ENCODE peak calls at places on chromosomes 1 and 21, in seven cellular contexts. P is osteoblast, H is uterus, Z is AG04449, K is cardiac muscle cell, R is tibial nerve, I is astrocyte of the spinal cord. C is an unnamed sample.

GRCh38 chr1:186183970-186184628 is 191.0 kb downstream of the TPR start:
- DNase-seq in P (no peak), H (no peak), Z (no peak), K (no peak), R (no peak), I (peak), C (no peak)

GRCh38 chr1:210293191-210293607 is 35.5 kb upstream of the HHAT start:
- DNase-seq in P (peak), H (peak), Z (no peak), K (no peak), R (peak), I (peak), C (no peak)

GRCh38 chr1:201085902-201086735 is 26.1 kb downstream of the CACNA1S start:
- DNase-seq in P (peak), H (peak), Z (no peak), K (peak), R (peak), I (peak), C (no peak)

GRCh38 chr1:212916395-212917133 is 33.8 kb upstream of the VASH2 start:
- DNase-seq in P (peak), H (peak), Z (no peak), K (no peak), R (no peak), I (peak), C (no peak)

GRCh38 chr1:54200519-54200997 is 591 bp downstream of the MRPL37 start:
- DNase-seq in P (no peak), H (no peak), Z (no peak), K (no peak), R (no peak), I (no peak), C (no peak)

GRCh38 chr1:50564417-50564816 is 141.2 kb upstream of the DMRTA2 start:
- DNase-seq in P (no peak), H (no peak), Z (no peak), K (no peak), R (no peak), I (no peak), C (no peak)

GRCh38 chr1:18434041-18434440 is 46.7 kb upstream of the KLHDC7A start:
- DNase-seq in P (no peak), H (no peak), Z (no peak), K (no peak), R (no peak), I (no peak), C (no peak)

GRCh38 chr1:25590096-25590824 is 26.3 kb upstream of the MAN1C1 start:
- DNase-seq in P (peak), H (no peak), Z (no peak), K (peak), R (peak), I (no peak), C (peak)

GRCh38 chr1:99737016-99737415 is 29.4 kb downstream of the FRRS1 start:
- DNase-seq in P (peak), H (no peak), Z (peak), K (peak), R (peak), I (peak), C (no peak)

GRCh38 chr1:76336951-76337371 is 262.4 kb downstream of the ST6GALNAC3 start:
- DNase-seq in P (peak), H (peak), Z (peak), K (peak), R (peak), I (peak), C (no peak)

GRCh38 chr1:64898107-64898861 is 68.1 kb downstream of the JAK1 start:
- DNase-seq in P (peak), H (peak), Z (peak), K (peak), R (peak), I (peak), C (peak)

GRCh38 chr1:32392358-32392757 is 1.9 kb downstream of the BSDC1 start:
- DNase-seq in P (no peak), H (no peak), Z (no peak), K (no peak), R (no peak), I (no peak), C (no peak)

GRCh38 chr1:167578935-167579521 is 25.5 kb upstream of the CREG1 start:
- DNase-seq in P (no peak), H (no peak), Z (no peak), K (no peak), R (no peak), I (no peak), C (no peak)

GRCh38 chr21:38804617-38805281 is 980 bp upstream of the ETS2 start:
- DNase-seq in P (peak), H (peak), Z (no peak), K (peak), R (peak), I (peak), C (no peak)

GRCh38 chr1:84736445-84736844 is 46.2 kb upstream of the SSX2IP start:
- DNase-seq in P (no peak), H (no peak), Z (no peak), K (no peak), R (no peak), I (no peak), C (no peak)

GRCh38 chr1:219463629-219464028 is 149.3 kb downstream of the ZC3H11B start:
- DNase-seq in P (no peak), H (no peak), Z (no peak), K (no peak), R (peak), I (no peak), C (no peak)

GRCh38 chr1:910311-910880 is 13.3 kb upstream of the SAMD11 start:
- DNase-seq in P (peak), H (peak), Z (no peak), K (no peak), R (no peak), I (no peak), C (no peak)

GRCh38 chr1:78032964-78033796 is 12.6 kb upstream of the GIPC2 start:
- DNase-seq in P (no peak), H (no peak), Z (no peak), K (no peak), R (no peak), I (no peak), C (no peak)

GRCh38 chr1:206769331-206769731 is 1.2 kb upstream of the IL19 start:
- DNase-seq in P (no peak), H (no peak), Z (no peak), K (no peak), R (no peak), I (no peak), C (no peak)

GRCh38 chr1:175870217-175870616 is 126.8 kb upstream of the TNR start:
- DNase-seq in P (no peak), H (no peak), Z (no peak), K (no peak), R (no peak), I (no peak), C (no peak)

GRCh38 chr1:24081190-24081589 is 30.7 kb downstream of the MYOM3 start:
- DNase-seq in P (no peak), H (no peak), Z (no peak), K (no peak), R (no peak), I (no peak), C (no peak)

GRCh38 chr21:29217818-29218252 is 80.9 kb upstream of the BACH1 start:
- DNase-seq in P (peak), H (no peak), Z (peak), K (no peak), R (no peak), I (peak), C (no peak)

GRCh38 chr21:37430184-37430821 is 63.7 kb downstream of the DYRK1A start:
- DNase-seq in P (no peak), H (no peak), Z (no peak), K (no peak), R (no peak), I (no peak), C (peak)

GRCh38 chr1:1163538-1164070 is 10.1 kb upstream of the TTLL10 start:
- DNase-seq in P (no peak), H (no peak), Z (no peak), K (no peak), R (no peak), I (no peak), C (no peak)

GRCh38 chr1:46289134-46289494 is 14.3 kb downstream of the LRRC41 start:
- DNase-seq in P (no peak), H (no peak), Z (no peak), K (no peak), R (no peak), I (no peak), C (no peak)

GRCh38 chr1:80171101-80171500 is 1164.6 kb upstream of the ADGRL4 start:
- DNase-seq in P (no peak), H (no peak), Z (no peak), K (peak), R (no peak), I (peak), C (no peak)

GRCh38 chr1:85278853-85279314 is 2.5 kb upstream of the BCL10 start:
- DNase-seq in P (peak), H (no peak), Z (peak), K (no peak), R (peak), I (peak), C (peak)

GRCh38 chr21:41997657-41998056 is 12.5 kb downstream of the ZBTB21 start:
- DNase-seq in P (no peak), H (no peak), Z (no peak), K (no peak), R (no peak), I (no peak), C (no peak)

GRCh38 chr1:37616330-37616729 is 18.4 kb downstream of the RSPO1 start:
- DNase-seq in P (no peak), H (no peak), Z (no peak), K (no peak), R (no peak), I (no peak), C (no peak)

GRCh38 chr1:178540204-178540603 is 27.3 kb downstream of the TEX35 start:
- DNase-seq in P (no peak), H (no peak), Z (no peak), K (no peak), R (no peak), I (no peak), C (no peak)

GRCh38 chr1:90944006-90944405 is 77.8 kb downstream of the ZNF644 start:
- DNase-seq in P (no peak), H (no peak), Z (no peak), K (no peak), R (no peak), I (no peak), C (no peak)

GRCh38 chr1:113981962-113982931 is 3.0 kb downstream of the OLFML3 start:
- DNase-seq in P (peak), H (peak), Z (peak), K (peak), R (peak), I (peak), C (no peak)

GRCh38 chr1:74505133-74505532 is 7.3 kb downstream of the LRRC53 start:
- DNase-seq in P (no peak), H (no peak), Z (no peak), K (no peak), R (no peak), I (peak), C (no peak)

GRCh38 chr1:234533034-234533571 is 54.1 kb upstream of the TARBP1 start:
- DNase-seq in P (peak), H (peak), Z (peak), K (no peak), R (peak), I (peak), C (no peak)

DNA sequence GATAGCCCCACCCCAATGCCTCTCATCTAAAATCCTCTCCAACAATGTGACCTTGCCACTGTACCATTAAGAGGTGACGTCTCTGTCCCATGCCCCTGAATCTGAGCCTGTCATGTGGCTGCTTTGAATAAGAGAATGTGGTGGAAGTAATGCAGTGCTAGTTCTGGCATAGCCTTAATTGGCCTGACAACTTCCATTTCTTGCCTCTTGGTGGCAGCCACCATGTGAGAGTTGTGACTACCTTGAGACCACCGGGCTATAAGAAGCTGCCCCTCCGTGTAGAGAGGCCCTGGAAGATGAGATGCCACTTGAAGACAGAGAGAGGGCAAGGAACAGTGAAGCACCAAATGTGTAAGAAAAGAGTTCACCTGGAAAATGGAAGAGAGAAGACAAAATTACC is 95.4 kb downstream of the POFUT2 start:
- DNase-seq in P (no peak), H (no peak), Z (no peak), K (no peak), R (no peak), I (no peak), C (no peak)
- TF ChIP-seq CTCF in P (no peak), H (no peak), Z (no peak), K (no peak), R (no peak), I (no peak), C (no peak)

DNA sequence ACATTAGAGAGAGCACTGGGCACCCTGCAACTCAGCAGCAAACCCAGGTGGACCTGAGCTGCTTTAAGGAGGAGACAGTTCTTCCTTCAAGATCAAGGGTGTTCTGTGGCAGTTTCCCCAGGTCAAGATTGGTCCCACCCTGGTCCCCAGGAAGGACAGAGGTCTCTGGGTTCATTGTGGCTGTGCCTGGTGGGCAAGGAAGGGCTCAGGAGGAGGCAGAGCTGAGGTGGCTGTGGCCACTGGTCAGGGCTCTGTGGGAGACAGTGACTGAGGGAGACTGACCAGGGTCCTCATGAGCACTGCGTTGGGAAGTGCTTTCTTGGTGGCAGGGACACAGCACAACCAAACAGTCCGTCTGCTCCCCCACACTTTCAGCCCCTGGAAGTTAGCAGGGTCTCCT is 141.3 kb downstream of the FCRL5 start:
- DNase-seq in P (no peak), H (no peak), Z (no peak), K (no peak), R (no peak), I (no peak), C (no peak)
- H3K4me3 ChIP-seq in P (no peak), H (no peak), Z (no peak), K (no peak), R (no peak), I (no peak), C (no peak)

GRCh38 chr1:110465038-110465813 is 14.3 kb downstream of the PROK1 start:
- DNase-seq in P (no peak), H (no peak), Z (no peak), K (no peak), R (no peak), I (no peak), C (no peak)
- TF ChIP-seq CTCF in P (no peak), H (no peak), Z (no peak), K (no peak), R (no peak), I (no peak), C (no peak)

DNA sequence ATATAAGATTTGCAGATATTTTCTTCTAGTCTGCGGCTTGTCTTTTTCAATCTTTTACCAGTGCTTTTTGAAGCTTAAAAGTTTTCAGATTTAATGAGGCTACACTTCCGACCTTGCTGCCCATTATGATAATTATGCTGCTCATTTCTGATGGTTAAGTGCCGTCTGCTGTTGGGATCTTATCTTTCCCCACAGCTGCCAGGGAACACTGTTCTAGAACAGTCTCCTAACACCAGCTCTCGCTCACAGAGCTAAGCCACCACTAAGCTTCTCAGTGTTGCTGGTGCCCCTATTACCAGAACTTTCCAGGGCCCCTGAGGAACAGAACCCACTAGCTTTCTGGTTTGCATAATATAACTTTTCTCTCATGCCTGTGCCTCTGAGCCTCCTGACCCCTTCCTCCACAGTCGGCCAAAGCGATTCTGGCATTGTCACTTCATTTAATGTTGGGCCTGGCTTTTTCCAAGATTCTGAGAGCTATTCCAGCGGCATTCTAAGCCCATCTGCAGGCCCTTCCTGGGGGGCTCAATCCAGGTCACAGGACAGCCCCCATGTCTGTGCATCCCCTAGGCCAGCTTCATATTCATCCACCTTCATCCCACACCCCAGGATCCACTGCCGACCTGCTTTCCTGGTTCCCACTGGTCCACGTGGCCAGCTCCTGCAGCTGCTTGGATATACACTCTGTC is 237.0 kb downstream of the PTPRU start:
- DNase-seq in P (no peak), H (no peak), Z (no peak), K (no peak), R (no peak), I (no peak), C (no peak)
- H3K4me3 ChIP-seq in P (no peak), H (no peak), Z (no peak), K (no peak), R (no peak), I (no peak), C (no peak)

DNA sequence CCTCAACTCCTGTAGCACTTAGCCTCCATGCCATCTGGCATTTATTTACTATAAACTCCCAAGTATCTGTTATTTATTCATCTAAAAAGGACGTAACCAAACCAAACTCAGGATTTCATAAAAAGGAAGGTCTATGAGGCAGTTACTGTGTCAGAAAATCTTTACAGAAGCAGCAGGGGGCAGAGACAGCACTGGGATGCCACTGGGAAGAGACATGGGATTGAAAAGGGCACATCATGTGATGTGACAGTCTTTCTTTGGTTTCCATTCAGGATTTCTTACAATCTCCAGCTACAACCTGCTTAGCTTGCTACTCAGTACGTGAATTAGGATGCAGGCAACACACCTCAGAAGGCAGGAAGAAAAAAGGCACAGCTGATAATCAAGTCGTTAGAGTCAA is 31.2 kb downstream of the SPRTN start:
- DNase-seq in P (no peak), H (no peak), Z (no peak), K (no peak), R (no peak), I (no peak), C (no peak)
- TF ChIP-seq CTCF in P (peak), H (no peak), Z (no peak), K (peak), R (no peak), I (no peak), C (peak)

C was measured in LNCaP clone FGC.